ENCODE peak calls at places on chromosomes 3 and 15, in four cellular contexts. One of them, this sample, is unnamed.

GRCh38 chr3:171775943-171776342 is 34.3 kb downstream of the PLD1 start:
- DNase-seq in IMR-90: no peak
- DNase-seq in H1: no peak
- DNase-seq in H9: no peak
- DNase-seq in this sample: no peak

GRCh38 chr15:66290518-66290917 is 2.9 kb upstream of the DIS3L start:
- DNase-seq in H1: no peak
- DNase-seq in IMR-90: no peak
- DNase-seq in H9: no peak
- DNase-seq in this sample: no peak

GRCh38 chr3:183324083-183324482 is 71.0 kb downstream of the B3GNT5 start:
- DNase-seq in H1: no peak
- DNase-seq in IMR-90: no peak
- DNase-seq in H9: no peak
- DNase-seq in this sample: no peak

GRCh38 chr15:59296181-59296617 is 76.5 kb downstream of the MYO1E start:
- DNase-seq in H1: no peak
- DNase-seq in H9: peak; percentile 5
- DNase-seq in IMR-90: peak; percentile 86
- DNase-seq in this sample: no peak

GRCh38 chr15:42087926-42088800 is 6.2 kb downstream of the PLA2G4D start:
- DNase-seq in H9: no peak
- DNase-seq in IMR-90: no peak
- DNase-seq in H1: no peak
- DNase-seq in this sample: no peak

GRCh38 chr3:48398701-48399386 is 26.8 kb downstream of the FBXW12 start:
- DNase-seq in IMR-90: no peak
- DNase-seq in H9: peak; percentile 30
- DNase-seq in H1: no peak
- DNase-seq in this sample: no peak

GRCh38 chr3:194711913-194712312 is 26.2 kb downstream of the FAM43A start:
- DNase-seq in H9: no peak
- DNase-seq in H1: no peak
- DNase-seq in IMR-90: peak; percentile 91
- DNase-seq in this sample: peak; percentile 52

GRCh38 chr3:110814170-110815007 is 257.2 kb upstream of the NECTIN3 start:
- DNase-seq in H1: no peak
- DNase-seq in IMR-90: peak; percentile 98
- DNase-seq in H9: no peak
- DNase-seq in this sample: peak; percentile 14

GRCh38 chr3:88222343-88222742 is 72.6 kb downstream of the C3orf38 start:
- DNase-seq in IMR-90: no peak
- DNase-seq in H9: no peak
- DNase-seq in H1: no peak
- DNase-seq in this sample: no peak

GRCh38 chr15:79923068-79923514 is 26.3 kb upstream of the MTHFS start:
- DNase-seq in H9: no peak
- DNase-seq in H1: peak; percentile 1
- DNase-seq in IMR-90: peak; percentile 39
- DNase-seq in this sample: peak; percentile 77

GRCh38 chr3:48135773-48136495 is 52.3 kb downstream of the CDC25A start:
- DNase-seq in H1: no peak
- DNase-seq in IMR-90: peak; percentile 43
- DNase-seq in H9: no peak
- DNase-seq in this sample: no peak

GRCh38 chr3:48410205-48411040 is 19.5 kb downstream of the PLXNB1 start:
- DNase-seq in H1: no peak
- DNase-seq in IMR-90: no peak
- DNase-seq in H9: no peak
- DNase-seq in this sample: no peak

GRCh38 chr15:64067564-64068030 is 21.3 kb upstream of the DAPK2 start:
- DNase-seq in IMR-90: peak; percentile 44
- DNase-seq in H1: peak; percentile 25
- DNase-seq in H9: peak; percentile 83
- DNase-seq in this sample: peak; percentile 75

GRCh38 chr3:54358969-54359648 is 236.8 kb downstream of the CACNA2D3 start:
- DNase-seq in H1: no peak
- DNase-seq in H9: no peak
- DNase-seq in IMR-90: no peak
- DNase-seq in this sample: no peak

GRCh38 chr15:52789601-52790165 is 453 bp downstream of the ONECUT1 start:
- DNase-seq in H1: no peak
- DNase-seq in IMR-90: peak; percentile 10
- DNase-seq in H9: no peak
- DNase-seq in this sample: peak; percentile 42

GRCh38 chr3:53754325-53754724 is 91.9 kb downstream of the CHDH start:
- DNase-seq in H1: no peak
- DNase-seq in H9: no peak
- DNase-seq in IMR-90: no peak
- DNase-seq in this sample: no peak

GRCh38 chr3:51390186-51390585 is 899 bp upstream of the RBM15B start:
- DNase-seq in H1: no peak
- DNase-seq in IMR-90: no peak
- DNase-seq in H9: no peak
- DNase-seq in this sample: no peak
- H3K56ac ChIP-seq in H1: no peak overlapping the region
- H3K56ac ChIP-seq in IMR-90: no peak overlapping the region
- H3K56ac ChIP-seq in H9: no peak overlapping the region
- H3K56ac ChIP-seq in this sample: no peak overlapping the region

GRCh38 chr3:46863261-46863782 is at the start of gene MYL3:
- DNase-seq in H1: no peak
- DNase-seq in IMR-90: no peak
- DNase-seq in H9: no peak
- DNase-seq in this sample: no peak

GRCh38 chr3:46862689-46863020 is 589 bp downstream of the MYL3 start:
- DNase-seq in H9: no peak
- DNase-seq in IMR-90: no peak
- DNase-seq in H1: no peak
- DNase-seq in this sample: no peak

GRCh38 chr3:46865546-46865945 is 2.3 kb upstream of the MYL3 start:
- DNase-seq in H9: no peak
- DNase-seq in H1: no peak
- DNase-seq in IMR-90: no peak
- DNase-seq in this sample: no peak

GRCh38 chr3:46865034-46865507 is 1.8 kb upstream of the MYL3 start:
- DNase-seq in IMR-90: no peak
- DNase-seq in H9: no peak
- DNase-seq in H1: no peak
- DNase-seq in this sample: no peak

GRCh38 chr3:46864051-46864881 is 1.0 kb upstream of the MYL3 start:
- DNase-seq in H9: no peak
- DNase-seq in H1: no peak
- DNase-seq in IMR-90: no peak
- DNase-seq in this sample: no peak
- H3K18ac ChIP-seq in H9: no peak overlapping the region
- H3K18ac ChIP-seq in H1: no peak overlapping the region
- H3K18ac ChIP-seq in IMR-90: no peak overlapping the region
- H3K18ac ChIP-seq in this sample: no peak overlapping the region

GRCh38 chr15:45181491-45182285 is 6.1 kb downstream of the SHF start:
- DNase-seq in H1: no peak
- DNase-seq in IMR-90: no peak
- DNase-seq in H9: no peak
- DNase-seq in this sample: no peak

GRCh38 chr15:45180648-45181436 is 6.9 kb downstream of the SHF start:
- DNase-seq in H1: no peak
- DNase-seq in IMR-90: no peak
- DNase-seq in H9: no peak
- DNase-seq in this sample: no peak

GRCh38 chr15:45177285-45177684 is 10.5 kb downstream of the SHF start:
- DNase-seq in H9: no peak
- DNase-seq in IMR-90: no peak
- DNase-seq in H1: no peak
- DNase-seq in this sample: no peak

GRCh38 chr15:45180201-45180600 is 7.6 kb downstream of the SHF start:
- DNase-seq in H1: no peak
- DNase-seq in H9: no peak
- DNase-seq in IMR-90: no peak
- DNase-seq in this sample: no peak

GRCh38 chr15:45179221-45179985 is 8.4 kb downstream of the SHF start:
- DNase-seq in IMR-90: no peak
- DNase-seq in H9: peak; percentile 81
- DNase-seq in H1: no peak
- DNase-seq in this sample: peak; percentile 79
- H2AK5ac ChIP-seq in IMR-90: no peak overlapping the region
- H2AK5ac ChIP-seq in H9: no peak overlapping the region
- H2AK5ac ChIP-seq in H1: no peak overlapping the region
- H2AK5ac ChIP-seq in this sample: no peak overlapping the region

GRCh38 chr3:135758961-135759360 is 206.6 kb upstream of the PPP2R3A start:
- DNase-seq in IMR-90: no peak
- DNase-seq in H9: no peak
- DNase-seq in H1: no peak
- DNase-seq in this sample: no peak

GRCh38 chr3:135762188-135762853 is 203.2 kb upstream of the PPP2R3A start:
- DNase-seq in H1: no peak
- DNase-seq in IMR-90: no peak
- DNase-seq in H9: peak; percentile 41
- DNase-seq in this sample: peak; percentile 49

GRCh38 chr3:135760581-135760980 is 204.9 kb upstream of the PPP2R3A start:
- DNase-seq in IMR-90: no peak
- DNase-seq in H9: no peak
- DNase-seq in H1: no peak
- DNase-seq in this sample: no peak

GRCh38 chr3:135757421-135757820 is 208.1 kb upstream of the PPP2R3A start:
- DNase-seq in H1: no peak
- DNase-seq in H9: no peak
- DNase-seq in IMR-90: no peak
- DNase-seq in this sample: peak; percentile 59

GRCh38 chr3:135759651-135760050 is 205.9 kb upstream of the PPP2R3A start:
- DNase-seq in H1: no peak
- DNase-seq in IMR-90: no peak
- DNase-seq in H9: no peak
- DNase-seq in this sample: no peak
- H3K56ac ChIP-seq in H1: no peak overlapping the region
- H3K56ac ChIP-seq in IMR-90: no peak overlapping the region
- H3K56ac ChIP-seq in H9: no peak overlapping the region
- H3K56ac ChIP-seq in this sample: no peak overlapping the region

This sample was measured in mesendoderm.